ENCODE peak calls at places on chromosomes 3 and 15, in four cellular contexts. L, M, D and C are unnamed samples.

GRCh38 chr3:49805367-49805782 is 2.3 kb downstream of the INKA1 start:
- DNase-seq in L (no peak), D (peak; percentile 35), M (no peak), C (no peak)

GRCh38 chr15:74613089-74613952 is 2.3 kb upstream of the CLK3 start:
- DNase-seq in L (no peak), D (no peak), M (peak; percentile 6), C (no peak)

GRCh38 chr15:35309886-35310285 is 224.8 kb upstream of the NANOGP8 start:
- DNase-seq in L (no peak), D (no peak), M (no peak), C (no peak)

GRCh38 chr3:133943639-133944131 is 48.0 kb upstream of the RAB6B start:
- DNase-seq in D (no peak), L (peak; percentile 85), M (no peak), C (no peak)

GRCh38 chr3:128415110-128415772 is 51.4 kb downstream of the DNAJB8 start:
- DNase-seq in M (no peak), L (no peak), D (no peak), C (no peak)

GRCh38 chr3:195250473-195251251 is 20.3 kb downstream of the XXYLT1 start:
- DNase-seq in M (peak; percentile 61), L (no peak), D (peak; percentile 69), C (no peak)

GRCh38 chr3:123151251-123151705 is 50.5 kb upstream of the SEC22A start:
- DNase-seq in M (no peak), L (no peak), D (peak; percentile 66), C (no peak)

GRCh38 chr3:18828637-18829036 is 319.7 kb upstream of the KCNH8 start:
- DNase-seq in L (no peak), M (no peak), D (no peak), C (no peak)

GRCh38 chr15:31866248-31866647 is 164.1 kb upstream of the CHRNA7 start:
- DNase-seq in M (no peak), D (no peak), L (no peak), C (no peak)

GRCh38 chr3:188220097-188220788 is 66.3 kb downstream of the LPP start:
- DNase-seq in M (no peak), D (no peak), L (no peak), C (no peak)